ENCODE peak calls at places on chromosome 13, in four cellular contexts. N is right cardiac atrium, F is body of pancreas, B is tibial nerve. Z is an unnamed sample. For H3K4me1, the result is how much of the 10 kb centered on the place peaks cover.

GRCh38 chr13:35621989-35622388 is 145.5 kb upstream of the MAB21L1 start:
- DNase-seq in N (no peak), B (no peak), F (no peak), Z (no peak)

GRCh38 chr13:41919741-41920487 is 41.0 kb downstream of the VWA8 start:
- DNase-seq in B (no peak), F (no peak), N (no peak), Z (no peak)

GRCh38 chr13:64164435-64164834 is 2748.8 kb upstream of the PCDH20 start:
- DNase-seq in N (peak), F (no peak), B (no peak), Z (no peak)

GRCh38 chr13:45851171-45851889 is at the start of gene SIAH3:
- DNase-seq in B (peak), N (no peak), F (no peak), Z (no peak)

GRCh38 chr13:102847272-102848234 is 1.7 kb downstream of the ERCC5 start:
- DNase-seq in N (no peak), F (no peak), B (no peak), Z (peak)

GRCh38 chr13:74751739-74752138 is 617.5 kb upstream of the KLF12 start:
- DNase-seq in B (no peak), F (no peak), N (no peak), Z (no peak)

GRCh38 chr13:44313674-44314073 is 60.0 kb upstream of the SERP2 start:
- DNase-seq in B (no peak), N (no peak), F (no peak), Z (no peak)

GRCh38 chr13:95254341-95254740 is 46.9 kb downstream of the ABCC4 start:
- DNase-seq in N (no peak), B (no peak), F (no peak), Z (peak)

GRCh38 chr13:38350114-38350617 is 515 bp downstream of the UFM1 start:
- DNase-seq in B (peak), F (peak), N (peak), Z (peak)

GRCh38 chr13:44884076-44884729 is 105.1 kb downstream of the NUFIP1 start:
- DNase-seq in N (no peak), F (no peak), B (no peak), Z (no peak)

GRCh38 chr13:71864094-71864980 is 2.7 kb downstream of the DACH1 start:
- DNase-seq in B (peak), F (peak), N (peak), Z (no peak)

GRCh38 chr13:110289661-110290060 is 17.3 kb downstream of the COL4A1 start:
- DNase-seq in N (no peak), B (no peak), F (no peak), Z (no peak)

GRCh38 chr13:110289174-110289573 is 17.8 kb downstream of the COL4A1 start:
- DNase-seq in N (no peak), F (no peak), B (no peak), Z (no peak)

GRCh38 chr13:110290811-110291210 is 16.1 kb downstream of the COL4A1 start:
- DNase-seq in F (no peak), N (no peak), B (no peak), Z (no peak)

GRCh38 chr13:110291286-110291685 is 15.7 kb downstream of the COL4A1 start:
- DNase-seq in F (no peak), N (no peak), B (no peak), Z (no peak)

DNA sequence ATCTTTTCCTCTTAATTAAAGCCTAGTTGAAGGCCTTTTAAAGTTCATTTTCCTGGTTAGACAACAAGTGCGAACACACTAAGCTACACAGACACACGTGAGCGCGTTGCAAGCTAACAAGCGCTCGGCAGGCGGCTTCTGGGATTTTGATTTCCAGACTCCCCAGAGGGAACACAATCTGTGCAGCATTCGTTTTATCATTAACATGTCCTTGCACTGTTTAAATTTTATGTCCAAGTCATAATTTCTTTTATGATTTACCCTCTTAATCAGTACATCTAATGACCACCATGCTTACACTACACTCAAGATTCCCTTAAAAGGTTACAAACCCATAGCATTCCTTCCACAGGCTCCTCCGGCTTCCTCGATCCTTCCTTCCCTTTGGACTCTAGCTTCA is 16.8 kb downstream of the COL4A1 start:
- DNase-seq in N (no peak), F (no peak), B (no peak), Z (no peak)
- H3K4me1 ChIP-seq in N (under half), F (under half), B (under half), Z (under half)

DNA sequence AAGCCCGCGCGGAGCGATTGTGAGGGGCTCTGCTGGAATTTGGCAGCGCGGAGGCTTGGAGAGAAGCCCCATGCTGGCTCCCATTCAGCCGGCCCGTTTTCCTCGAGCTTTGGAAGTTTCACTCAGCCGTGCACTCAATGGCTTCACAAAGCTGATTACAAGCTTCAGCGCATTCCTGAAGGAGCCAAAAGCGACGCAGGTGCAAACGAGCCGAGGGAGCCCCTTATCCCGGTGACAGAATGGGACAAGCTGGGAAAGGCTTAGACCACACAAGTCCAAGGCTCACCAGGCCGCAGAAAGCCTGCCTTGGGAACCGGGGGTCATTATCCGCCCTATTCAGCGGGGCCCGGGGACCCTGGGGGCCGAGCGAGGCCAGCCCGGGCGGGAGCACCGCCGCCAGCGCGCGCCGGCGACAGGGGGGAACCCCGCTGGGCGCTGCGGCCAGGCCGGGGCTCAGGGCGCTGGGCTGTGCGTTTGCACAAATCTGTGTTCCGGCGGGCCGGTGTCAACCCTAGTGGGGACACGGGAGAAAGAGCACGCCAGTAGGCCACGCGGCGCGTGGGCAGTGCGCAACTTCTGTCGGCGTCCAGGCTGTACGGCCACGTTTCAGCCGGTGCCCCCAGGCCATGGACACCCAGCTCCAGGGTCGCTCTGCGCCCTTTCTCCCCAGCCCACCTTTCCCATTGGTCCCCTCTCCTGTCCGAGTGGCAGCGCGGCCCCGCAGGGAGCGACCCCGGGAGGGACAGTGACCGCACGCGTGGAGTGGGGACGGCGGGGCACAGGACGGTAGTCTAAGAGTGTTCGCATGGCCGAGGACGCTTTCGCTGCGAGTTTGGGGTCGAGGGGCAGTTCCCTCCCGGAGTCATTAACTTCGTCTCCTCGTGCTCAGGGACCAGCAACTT is 37.3 kb downstream of the SOX1 start:
- DNase-seq in B (no peak), N (no peak), F (no peak), Z (no peak)
- H3K4me3 ChIP-seq in B (no peak), N (no peak), F (no peak), Z (no peak)

DNA sequence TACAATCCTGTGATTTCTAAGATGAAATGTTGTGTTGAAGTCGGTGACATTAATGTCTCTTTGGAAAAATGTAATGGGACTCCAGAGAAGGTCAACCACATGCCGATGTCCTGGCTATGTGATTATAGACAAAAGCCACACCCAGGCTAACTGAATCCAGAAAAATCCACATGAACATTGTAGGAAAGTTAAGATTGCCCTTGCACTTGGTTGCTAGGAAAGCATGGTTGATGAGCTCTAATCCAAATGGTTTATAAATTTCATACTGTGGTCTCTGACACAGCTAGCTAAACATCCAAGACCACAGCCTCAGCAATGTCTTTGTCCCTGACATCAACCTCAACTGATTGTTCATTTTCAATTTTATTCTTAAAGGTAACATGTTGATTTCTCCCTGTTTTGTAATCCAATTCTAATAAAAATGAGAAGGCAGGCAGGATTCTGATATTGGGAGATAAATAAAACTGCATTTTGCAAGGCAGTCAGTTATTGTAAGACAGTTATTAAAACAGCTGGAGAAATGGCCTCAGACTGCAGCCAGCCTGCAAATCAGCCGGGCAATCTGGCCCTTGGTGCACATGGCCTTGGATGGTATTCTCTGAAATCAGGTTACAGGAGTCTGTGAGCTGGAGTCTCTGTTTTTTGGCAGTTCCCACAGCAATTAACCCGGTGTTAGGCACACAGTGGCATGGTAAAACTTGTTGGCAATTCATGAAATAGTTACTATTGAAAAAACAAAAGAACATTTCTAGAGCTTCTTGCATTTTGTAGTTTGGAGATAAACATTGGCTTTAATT is 93.9 kb downstream of the STARD13 start:
- DNase-seq in B (no peak), F (no peak), N (no peak), Z (no peak)
- H3K4me1 ChIP-seq in B (under half), F (half or more), N (under half), Z (under half)

GRCh38 chr13:31946091-31946770 is 85.3 kb upstream of the FRY start:
- DNase-seq in F (no peak), N (no peak), B (no peak), Z (no peak)
- H3K4me3 ChIP-seq in F (peak), N (no peak), B (no peak), Z (no peak)

GRCh38 chr13:98222816-98223215 is 45.7 kb upstream of the RNF113B start:
- DNase-seq in B (no peak), F (peak), N (no peak), Z (no peak)

GRCh38 chr13:98222081-98222554 is 45.0 kb upstream of the RNF113B start:
- DNase-seq in B (no peak), F (peak), N (no peak), Z (no peak)

GRCh38 chr13:98221234-98221633 is 44.2 kb upstream of the RNF113B start:
- DNase-seq in F (no peak), B (no peak), N (no peak), Z (no peak)

GRCh38 chr13:98219685-98220084 is 42.6 kb upstream of the RNF113B start:
- DNase-seq in N (no peak), F (no peak), B (no peak), Z (no peak)

DNA sequence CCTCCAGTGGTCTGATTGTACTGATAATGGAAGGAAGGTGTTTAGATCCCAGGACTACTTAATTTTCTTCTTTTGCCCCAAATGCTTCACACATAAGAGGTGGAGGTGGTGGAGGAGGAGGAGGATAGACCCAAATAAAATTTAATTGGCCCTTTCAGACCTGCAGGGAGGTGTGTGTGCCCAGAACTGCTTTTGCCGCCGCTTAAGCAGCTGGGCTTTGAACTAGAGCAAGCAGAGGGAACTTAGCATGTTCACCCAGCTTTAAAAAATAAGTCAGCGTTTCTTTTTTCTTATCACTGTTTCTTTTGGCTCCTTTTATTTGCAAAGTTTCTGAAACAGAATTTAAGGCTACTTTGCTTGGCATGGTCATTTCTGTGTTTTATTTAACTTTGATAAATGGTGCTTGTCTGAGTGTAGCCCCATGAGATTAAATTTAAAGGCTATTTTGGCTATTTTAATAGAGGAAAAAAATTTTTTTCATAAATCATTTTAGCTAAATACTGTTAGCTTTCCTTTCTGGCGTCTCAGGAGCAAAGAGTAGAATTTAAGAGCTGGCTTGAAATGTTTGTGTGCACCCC is 43.2 kb upstream of the RNF113B start:
- DNase-seq in B (no peak), F (peak), N (no peak), Z (no peak)
- H3K4me1 ChIP-seq in B (under half), F (half or more), N (under half), Z (under half)

GRCh38 chr13:108960006-108960405 is 330.6 kb downstream of the MYO16 start:
- DNase-seq in N (no peak), B (no peak), F (no peak), Z (no peak)
- H3K4me3 ChIP-seq in N (no peak), B (no peak), F (no peak), Z (no peak)